ENCODE peak calls at places on chromosomes 3 and 15, in four cellular contexts. One of them, this sample, is unnamed.

GRCh38 chr15:75061272-75061671 is 37.9 kb downstream of the PPCDC start:
- DNase-seq in H9: no peak
- DNase-seq in IMR-90: peak
- DNase-seq in H1: no peak
- DNase-seq in this sample: no peak

GRCh38 chr3:64916937-64917336 is 229.1 kb upstream of the ADAMTS9 start:
- DNase-seq in H9: peak
- DNase-seq in IMR-90: no peak
- DNase-seq in H1: no peak
- DNase-seq in this sample: peak

GRCh38 chr3:196901768-196902167 is 34.0 kb downstream of the SENP5 start:
- DNase-seq in H9: no peak
- DNase-seq in IMR-90: no peak
- DNase-seq in H1: no peak
- DNase-seq in this sample: no peak

GRCh38 chr3:104677932-104678331 is 688.8 kb upstream of the ALCAM start:
- DNase-seq in H9: no peak
- DNase-seq in IMR-90: no peak
- DNase-seq in H1: no peak
- DNase-seq in this sample: no peak

GRCh38 chr15:62940755-62941361 is 101.7 kb upstream of the TPM1 start:
- DNase-seq in H9: no peak
- DNase-seq in IMR-90: peak
- DNase-seq in H1: no peak
- DNase-seq in this sample: peak

GRCh38 chr3:10334461-10334860 is 13.5 kb upstream of the SEC13 start:
- DNase-seq in H9: peak
- DNase-seq in IMR-90: peak
- DNase-seq in H1: no peak
- DNase-seq in this sample: peak

GRCh38 chr3:196638922-196639516 is 475 bp upstream of the NRROS start:
- DNase-seq in H9: no peak
- DNase-seq in IMR-90: no peak
- DNase-seq in H1: no peak
- DNase-seq in this sample: no peak

GRCh38 chr3:73546961-73547360 is 77.8 kb downstream of the PDZRN3 start:
- DNase-seq in H9: no peak
- DNase-seq in IMR-90: peak
- DNase-seq in H1: no peak
- DNase-seq in this sample: no peak

GRCh38 chr15:28002136-28002861 is 96.8 kb downstream of the OCA2 start:
- DNase-seq in H9: no peak
- DNase-seq in IMR-90: no peak
- DNase-seq in H1: no peak
- DNase-seq in this sample: no peak

GRCh38 chr15:88814393-88814792 is 11.2 kb downstream of the ACAN start:
- DNase-seq in H9: no peak
- DNase-seq in IMR-90: no peak
- DNase-seq in H1: no peak
- DNase-seq in this sample: peak

GRCh38 chr3:132730891-132731580 is 8.8 kb upstream of the NPHP3 start:
- DNase-seq in H9: no peak
- DNase-seq in IMR-90: peak
- DNase-seq in H1: no peak
- DNase-seq in this sample: peak

GRCh38 chr15:75348034-75348562 is 1.3 kb downstream of the NEIL1 start:
- DNase-seq in H9: no peak
- DNase-seq in IMR-90: no peak
- DNase-seq in H1: no peak
- DNase-seq in this sample: no peak

GRCh38 chr3:9168230-9168629 is 81.2 kb downstream of the SRGAP3 start:
- DNase-seq in H9: peak
- DNase-seq in IMR-90: no peak
- DNase-seq in H1: no peak
- DNase-seq in this sample: peak

GRCh38 chr15:35289029-35289617 is 204.0 kb upstream of the NANOGP8 start:
- DNase-seq in H9: no peak
- DNase-seq in IMR-90: peak
- DNase-seq in H1: no peak
- DNase-seq in this sample: peak

GRCh38 chr3:36714343-36714742 is 50.0 kb downstream of the DCLK3 start:
- DNase-seq in H9: no peak
- DNase-seq in IMR-90: no peak
- DNase-seq in H1: no peak
- DNase-seq in this sample: no peak

GRCh38 chr3:13460341-13460736 is 19.8 kb upstream of the HDAC11 start:
- DNase-seq in H9: no peak
- DNase-seq in IMR-90: no peak
- DNase-seq in H1: no peak
- DNase-seq in this sample: no peak

GRCh38 chr3:59690886-59691285 is 641.1 kb upstream of the CFAP20DC start:
- DNase-seq in H9: no peak
- DNase-seq in IMR-90: no peak
- DNase-seq in H1: no peak
- DNase-seq in this sample: no peak

GRCh38 chr3:37086918-37087317 is 87.5 kb downstream of the LRRFIP2 start:
- DNase-seq in H9: no peak
- DNase-seq in IMR-90: no peak
- DNase-seq in H1: no peak
- DNase-seq in this sample: no peak

GRCh38 chr15:92600902-92601301 is 54.7 kb downstream of the FAM174B start:
- DNase-seq in H9: no peak
- DNase-seq in IMR-90: no peak
- DNase-seq in H1: no peak
- DNase-seq in this sample: no peak

GRCh38 chr3:38606561-38606960 is 42.9 kb downstream of the SCN5A start:
- DNase-seq in H9: no peak
- DNase-seq in IMR-90: no peak
- DNase-seq in H1: no peak
- DNase-seq in this sample: no peak

GRCh38 chr3:176987901-176988300 is 209.4 kb downstream of the TBL1XR1 start:
- DNase-seq in H9: no peak
- DNase-seq in IMR-90: peak
- DNase-seq in H1: no peak
- DNase-seq in this sample: no peak

GRCh38 chr3:159711560-159712333 is 276.9 kb upstream of the IL12A start:
- DNase-seq in H9: no peak
- DNase-seq in IMR-90: peak
- DNase-seq in H1: no peak
- DNase-seq in this sample: peak

GRCh38 chr3:150077107-150077506 is 106.4 kb upstream of the PFN2 start:
- DNase-seq in H9: no peak
- DNase-seq in IMR-90: no peak
- DNase-seq in H1: no peak
- DNase-seq in this sample: no peak

GRCh38 chr3:150074277-150074676 is 103.6 kb upstream of the PFN2 start:
- DNase-seq in H9: no peak
- DNase-seq in IMR-90: no peak
- DNase-seq in H1: no peak
- DNase-seq in this sample: no peak

GRCh38 chr3:150076443-150076842 is 105.7 kb upstream of the PFN2 start:
- DNase-seq in H9: no peak
- DNase-seq in IMR-90: no peak
- DNase-seq in H1: no peak
- DNase-seq in this sample: no peak

GRCh38 chr3:150074697-150075416 is 104.2 kb upstream of the PFN2 start:
- DNase-seq in H9: no peak
- DNase-seq in IMR-90: no peak
- DNase-seq in H1: no peak
- DNase-seq in this sample: no peak

GRCh38 chr3:150075417-150075865 is 104.7 kb upstream of the PFN2 start:
- DNase-seq in H9: no peak
- DNase-seq in IMR-90: no peak
- DNase-seq in H1: no peak
- DNase-seq in this sample: no peak
- H3K56ac ChIP-seq in H9: no peak
- H3K56ac ChIP-seq in IMR-90: no peak
- H3K56ac ChIP-seq in H1: no peak
- H3K56ac ChIP-seq in this sample: no peak

GRCh38 chr3:4493931-4494806 is 1.0 kb downstream of the ITPR1 start:
- DNase-seq in H9: peak
- DNase-seq in IMR-90: peak
- DNase-seq in H1: no peak
- DNase-seq in this sample: peak

GRCh38 chr3:4494807-4495200 is 1.7 kb downstream of the ITPR1 start:
- DNase-seq in H9: no peak
- DNase-seq in IMR-90: no peak
- DNase-seq in H1: no peak
- DNase-seq in this sample: no peak

GRCh38 chr3:4491873-4492239 is 1.3 kb upstream of the ITPR1 start:
- DNase-seq in H9: no peak
- DNase-seq in IMR-90: no peak
- DNase-seq in H1: no peak
- DNase-seq in this sample: no peak

GRCh38 chr3:4493008-4493930 is at the start of gene ITPR1:
- DNase-seq in H9: peak
- DNase-seq in IMR-90: peak
- DNase-seq in H1: peak
- DNase-seq in this sample: peak

GRCh38 chr3:4492240-4493007 is 724 bp upstream of the ITPR1 start:
- DNase-seq in H9: peak
- DNase-seq in IMR-90: peak
- DNase-seq in H1: peak
- DNase-seq in this sample: peak
- H3K56ac ChIP-seq in H9: no peak
- H3K56ac ChIP-seq in IMR-90: peak
- H3K56ac ChIP-seq in H1: peak
- H3K56ac ChIP-seq in this sample: peak

GRCh38 chr15:38688096-38688495 is 123.5 kb upstream of the RASGRP1 start:
- DNase-seq in H9: no peak
- DNase-seq in IMR-90: peak
- DNase-seq in H1: no peak
- DNase-seq in this sample: no peak
- H3K56ac ChIP-seq in H9: no peak
- H3K56ac ChIP-seq in IMR-90: no peak
- H3K56ac ChIP-seq in H1: no peak
- H3K56ac ChIP-seq in this sample: no peak

GRCh38 chr15:68411735-68412134 is 20.2 kb downstream of the ITGA11 start:
- DNase-seq in H9: peak
- DNase-seq in IMR-90: no peak
- DNase-seq in H1: no peak
- DNase-seq in this sample: no peak

GRCh38 chr15:68413363-68414255 is 18.4 kb downstream of the ITGA11 start:
- DNase-seq in H9: peak
- DNase-seq in IMR-90: no peak
- DNase-seq in H1: no peak
- DNase-seq in this sample: no peak

GRCh38 chr15:68410466-68411200 is 21.3 kb downstream of the ITGA11 start:
- DNase-seq in H9: peak
- DNase-seq in IMR-90: no peak
- DNase-seq in H1: no peak
- DNase-seq in this sample: no peak

GRCh38 chr15:68411276-68411675 is 20.7 kb downstream of the ITGA11 start:
- DNase-seq in H9: peak
- DNase-seq in IMR-90: no peak
- DNase-seq in H1: no peak
- DNase-seq in this sample: no peak

GRCh38 chr15:68412218-68412617 is 19.7 kb downstream of the ITGA11 start:
- DNase-seq in H9: peak
- DNase-seq in IMR-90: no peak
- DNase-seq in H1: no peak
- DNase-seq in this sample: no peak
- H3K56ac ChIP-seq in H9: no peak
- H3K56ac ChIP-seq in IMR-90: no peak
- H3K56ac ChIP-seq in H1: no peak
- H3K56ac ChIP-seq in this sample: no peak

GRCh38 chr3:193846569-193846968 is 253.6 kb downstream of the OPA1 start:
- DNase-seq in H9: no peak
- DNase-seq in IMR-90: no peak
- DNase-seq in H1: no peak
- DNase-seq in this sample: no peak
- H3K56ac ChIP-seq in H9: no peak
- H3K56ac ChIP-seq in IMR-90: no peak
- H3K56ac ChIP-seq in H1: no peak
- H3K56ac ChIP-seq in this sample: no peak

DNA sequence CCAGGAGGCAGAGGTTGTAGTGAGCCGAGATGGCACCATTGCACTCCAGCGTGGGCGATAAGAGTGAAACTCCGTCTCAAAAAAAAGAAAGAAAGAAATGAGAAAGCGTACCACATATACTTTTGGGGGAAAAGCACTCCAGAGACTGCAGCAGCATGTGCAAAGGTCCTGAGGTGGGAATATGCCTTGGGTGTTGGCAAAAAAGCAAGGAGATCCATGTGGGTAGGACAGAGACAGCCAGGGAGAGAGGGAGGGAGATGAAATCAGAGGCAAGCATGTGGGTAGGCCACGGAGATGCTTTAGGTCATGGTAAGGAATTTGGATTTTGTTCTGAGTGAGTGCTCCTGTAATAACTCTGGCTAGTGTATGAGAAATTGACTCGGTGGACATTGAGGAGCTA is 3.7 kb upstream of the SH3BP5 start:
- DNase-seq in H9: no peak
- DNase-seq in IMR-90: no peak
- DNase-seq in H1: no peak
- DNase-seq in this sample: no peak
- H3K56ac ChIP-seq in H9: no peak
- H3K56ac ChIP-seq in IMR-90: no peak
- H3K56ac ChIP-seq in H1: no peak
- H3K56ac ChIP-seq in this sample: no peak

GRCh38 chr3:57052662-57053061 is 7.8 kb upstream of the SPATA12 start:
- DNase-seq in H9: no peak
- DNase-seq in IMR-90: no peak
- DNase-seq in H1: no peak
- DNase-seq in this sample: no peak
- H3K56ac ChIP-seq in H9: no peak
- H3K56ac ChIP-seq in IMR-90: no peak
- H3K56ac ChIP-seq in H1: no peak
- H3K56ac ChIP-seq in this sample: no peak

DNA sequence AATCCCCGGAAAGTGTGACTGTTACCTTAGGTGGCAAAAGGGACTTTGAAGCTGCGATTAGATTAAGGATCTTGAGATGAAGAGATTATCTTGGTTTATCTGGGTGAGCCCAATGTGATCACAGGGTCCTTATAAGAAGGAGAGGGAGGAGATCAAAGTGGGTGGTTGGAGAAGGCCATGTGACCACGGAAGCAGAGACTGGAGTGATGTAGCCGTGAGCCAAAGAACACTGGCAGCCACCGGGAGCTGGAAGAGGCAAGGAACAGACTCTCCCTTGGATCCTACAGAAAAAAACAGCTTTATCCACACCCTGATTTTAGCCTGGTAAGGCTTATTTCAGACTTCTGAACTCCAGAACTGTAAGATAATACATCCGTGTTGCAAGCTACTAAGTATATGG is 29.9 kb downstream of the CRABP1 start:
- DNase-seq in H9: no peak
- DNase-seq in IMR-90: no peak
- DNase-seq in H1: no peak
- DNase-seq in this sample: no peak
- H3K56ac ChIP-seq in H9: no peak
- H3K56ac ChIP-seq in IMR-90: no peak
- H3K56ac ChIP-seq in H1: no peak
- H3K56ac ChIP-seq in this sample: no peak